ENCODE peak calls at places on chromosomes 7 and 10, in nine cellular contexts. R, P, E, Q, U, D, A, M and C are unnamed samples.

GRCh38 chr7:84123903-84124573 is 70.6 kb downstream of the SEMA3A start:
- DNase-seq in R (no peak), P (no peak), E (no peak), Q (no peak), U (no peak), D (no peak), A (no peak), M (peak), C (no peak)

GRCh38 chr10:114874827-114875541 is 53.4 kb downstream of the FHIP2A start:
- DNase-seq in R (peak), P (no peak), E (no peak), Q (no peak), U (no peak), D (no peak), A (peak), M (peak), C (peak)

GRCh38 chr7:98351136-98351535 is 49.8 kb downstream of the BAIAP2L1 start:
- DNase-seq in R (no peak), P (no peak), E (no peak), Q (no peak), U (no peak), D (no peak), A (no peak), M (no peak), C (no peak)

GRCh38 chr7:43439631-43440401 is 143.1 kb upstream of the STK17A start:
- DNase-seq in R (no peak), P (peak), E (peak), Q (no peak), U (peak), D (no peak), A (peak), M (peak), C (peak)

GRCh38 chr7:1745576-1746490 is 75.8 kb downstream of the ELFN1 start:
- DNase-seq in R (no peak), P (no peak), E (no peak), Q (no peak), U (no peak), D (no peak), A (no peak), M (no peak), C (no peak)

GRCh38 chr7:151310578-151310977 is 31.0 kb upstream of the NUB1 start:
- DNase-seq in R (no peak), P (no peak), E (peak), Q (no peak), U (no peak), D (no peak), A (peak), M (peak), C (peak)

GRCh38 chr7:37491919-37492694 is 43.4 kb upstream of the ELMO1 start:
- DNase-seq in R (no peak), P (no peak), E (no peak), Q (no peak), U (no peak), D (no peak), A (no peak), M (no peak), C (no peak)

GRCh38 chr7:43700059-43700501 is 29.2 kb downstream of the COA1 start:
- DNase-seq in R (no peak), P (peak), E (peak), Q (no peak), U (no peak), D (no peak), A (peak), M (peak), C (peak)

GRCh38 chr10:18043148-18043547 is 91.4 kb downstream of the SLC39A12 start:
- DNase-seq in R (no peak), P (no peak), E (no peak), Q (no peak), U (no peak), D (no peak), A (peak), M (peak), C (peak)

GRCh38 chr7:81385370-81385769 is 384.5 kb downstream of the HGF start:
- DNase-seq in R (no peak), P (no peak), E (no peak), Q (no peak), U (no peak), D (no peak), A (no peak), M (no peak), C (no peak)

GRCh38 chr7:94060772-94061171 is 56.6 kb upstream of the BET1 start:
- DNase-seq in R (no peak), P (no peak), E (no peak), Q (no peak), U (no peak), D (no peak), A (peak), M (no peak), C (peak)

GRCh38 chr7:122133477-122133876 is 10.6 kb downstream of the AASS start:
- DNase-seq in R (no peak), P (no peak), E (no peak), Q (no peak), U (no peak), D (no peak), A (no peak), M (no peak), C (no peak)

GRCh38 chr10:88106348-88106747 is 242.9 kb downstream of the PTEN start:
- DNase-seq in R (no peak), P (no peak), E (peak), Q (no peak), U (no peak), D (no peak), A (no peak), M (no peak), C (no peak)

GRCh38 chr10:62554632-62555199 is 180.5 kb downstream of the ZNF365 start:
- DNase-seq in R (no peak), P (peak), E (peak), Q (no peak), U (no peak), D (no peak), A (peak), M (peak), C (peak)

GRCh38 chr10:132861884-132862461 is 76.0 kb upstream of the NKX6-2 start:
- DNase-seq in R (peak), P (no peak), E (no peak), Q (no peak), U (peak), D (no peak), A (no peak), M (no peak), C (no peak)

GRCh38 chr10:122029503-122030199 is 40.7 kb downstream of the TACC2 start:
- DNase-seq in R (no peak), P (no peak), E (no peak), Q (peak), U (no peak), D (no peak), A (no peak), M (no peak), C (no peak)

GRCh38 chr7:90409667-90410066 is 6.4 kb downstream of the CLDN12 start:
- DNase-seq in R (no peak), P (no peak), E (no peak), Q (no peak), U (peak), D (no peak), A (no peak), M (no peak), C (no peak)

GRCh38 chr7:122438001-122438400 is 133.5 kb upstream of the FEZF1 start:
- DNase-seq in R (no peak), P (no peak), E (no peak), Q (no peak), U (no peak), D (no peak), A (no peak), M (no peak), C (no peak)

GRCh38 chr7:380226-380550 is 90.2 kb downstream of the FOXL3 start:
- DNase-seq in R (no peak), P (no peak), E (no peak), Q (no peak), U (no peak), D (no peak), A (no peak), M (no peak), C (no peak)

DNA sequence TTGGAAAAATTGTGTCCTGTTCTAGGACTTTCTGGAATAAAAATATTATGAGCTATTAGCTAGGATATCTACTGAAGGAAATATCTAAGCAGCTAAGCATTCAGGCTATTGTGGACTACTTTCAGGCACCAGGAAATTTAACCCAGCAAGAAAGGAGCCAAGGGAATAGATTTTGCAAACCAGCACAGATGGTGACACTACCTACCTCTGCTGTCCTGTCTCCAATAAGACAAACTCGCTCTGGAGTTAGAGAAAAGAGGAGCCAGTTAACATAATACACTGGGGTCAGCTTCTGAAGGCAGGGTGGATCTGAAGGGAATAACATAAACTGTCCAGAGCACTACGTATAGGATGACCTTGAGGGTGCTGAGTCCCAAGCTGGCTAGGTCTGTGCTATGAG is 223.7 kb upstream of the PRSS58 start:
- DNase-seq in R (no peak), P (no peak), E (no peak), Q (no peak), U (no peak), D (no peak), A (no peak), M (peak), C (peak)
- TF ChIP-seq CTCF in R (no peak), P (no peak), E (peak), Q (no peak), U (no peak), D (no peak), A (no peak), M (peak), C (peak)

DNA sequence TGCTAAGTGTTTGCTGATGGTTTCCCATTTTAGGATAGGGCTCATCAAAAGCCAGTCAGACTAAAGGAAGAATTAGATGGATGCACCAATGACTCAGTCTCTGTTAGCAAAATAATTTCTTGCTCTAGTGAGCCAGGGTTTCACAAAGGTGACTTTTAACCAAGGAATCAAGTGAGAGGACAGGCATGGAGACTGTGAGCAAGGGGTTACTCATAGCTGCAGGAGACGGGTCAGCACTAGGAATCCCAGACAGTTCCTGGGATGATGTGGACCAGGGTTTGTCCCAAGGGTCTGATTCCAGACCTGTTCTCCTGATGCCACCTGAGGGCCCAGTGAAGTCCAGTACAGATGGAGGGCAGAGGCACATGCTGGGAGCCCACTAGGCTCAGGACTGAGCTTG is 138.1 kb downstream of the NOC3L start:
- DNase-seq in R (no peak), P (no peak), E (no peak), Q (no peak), U (no peak), D (no peak), A (no peak), M (no peak), C (no peak)
- H3K4me3 ChIP-seq in R (no peak), P (no peak), E (no peak), Q (no peak), U (no peak), D (no peak), A (no peak), M (no peak), C (no peak)

DNA sequence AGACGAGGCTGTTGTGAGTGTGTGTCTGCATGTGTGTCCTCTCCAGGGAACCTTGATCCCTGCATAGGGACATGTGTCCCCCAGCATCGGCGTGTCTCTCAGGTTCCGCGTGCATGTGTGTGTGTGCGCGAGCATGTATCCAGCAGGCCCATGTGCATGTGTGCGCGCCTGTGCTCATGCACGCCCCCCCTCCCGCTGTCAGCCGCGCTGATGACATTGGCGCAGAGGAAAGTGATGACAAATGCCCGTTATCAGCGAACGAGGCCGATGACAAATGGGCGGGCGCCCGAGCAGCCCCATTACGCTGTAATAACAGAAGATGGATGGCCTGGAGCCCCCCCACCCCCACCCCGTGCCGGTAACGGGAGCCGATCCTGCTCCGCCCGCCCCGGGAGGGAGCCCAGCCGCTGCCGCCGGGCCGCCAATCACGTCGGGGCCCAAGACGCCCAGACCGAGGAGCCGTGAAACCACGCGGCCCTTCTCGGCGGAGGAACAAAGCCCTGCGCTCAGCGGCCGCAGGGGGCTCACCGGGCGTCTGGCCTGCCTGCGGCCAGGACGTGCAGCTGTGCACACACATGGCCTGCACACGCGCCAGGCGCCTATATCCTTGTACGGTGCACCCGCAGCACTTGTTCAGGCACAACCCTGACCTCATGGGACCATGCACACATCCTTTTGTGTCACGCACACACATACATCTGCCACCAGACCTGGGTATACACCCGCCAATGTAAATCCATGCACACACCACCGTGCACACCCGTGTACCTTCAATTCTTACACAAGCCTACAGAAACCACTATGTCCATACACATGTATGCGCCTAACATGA is 21.5 kb downstream of the POLL start:
- DNase-seq in R (no peak), P (no peak), E (peak), Q (no peak), U (peak), D (no peak), A (peak), M (peak), C (no peak)
- TF ChIP-seq CTCF in R (no peak), P (no peak), E (no peak), Q (no peak), U (no peak), D (no peak), A (no peak), M (peak), C (peak)

GRCh38 chr10:12846718-12847117 is 154.8 kb downstream of the CCDC3 start:
- DNase-seq in R (no peak), P (no peak), E (no peak), Q (no peak), U (no peak), D (peak), A (peak), M (peak), C (peak)

GRCh38 chr10:12847361-12847975 is 154.0 kb downstream of the CCDC3 start:
- DNase-seq in R (no peak), P (peak), E (peak), Q (no peak), U (peak), D (peak), A (no peak), M (no peak), C (no peak)

GRCh38 chr10:12843296-12843945 is 158.1 kb downstream of the CCDC3 start:
- DNase-seq in R (no peak), P (no peak), E (no peak), Q (no peak), U (no peak), D (peak), A (no peak), M (no peak), C (no peak)

GRCh38 chr10:12842310-12842709 is 159.2 kb downstream of the CCDC3 start:
- DNase-seq in R (no peak), P (no peak), E (no peak), Q (no peak), U (no peak), D (peak), A (no peak), M (no peak), C (no peak)

DNA sequence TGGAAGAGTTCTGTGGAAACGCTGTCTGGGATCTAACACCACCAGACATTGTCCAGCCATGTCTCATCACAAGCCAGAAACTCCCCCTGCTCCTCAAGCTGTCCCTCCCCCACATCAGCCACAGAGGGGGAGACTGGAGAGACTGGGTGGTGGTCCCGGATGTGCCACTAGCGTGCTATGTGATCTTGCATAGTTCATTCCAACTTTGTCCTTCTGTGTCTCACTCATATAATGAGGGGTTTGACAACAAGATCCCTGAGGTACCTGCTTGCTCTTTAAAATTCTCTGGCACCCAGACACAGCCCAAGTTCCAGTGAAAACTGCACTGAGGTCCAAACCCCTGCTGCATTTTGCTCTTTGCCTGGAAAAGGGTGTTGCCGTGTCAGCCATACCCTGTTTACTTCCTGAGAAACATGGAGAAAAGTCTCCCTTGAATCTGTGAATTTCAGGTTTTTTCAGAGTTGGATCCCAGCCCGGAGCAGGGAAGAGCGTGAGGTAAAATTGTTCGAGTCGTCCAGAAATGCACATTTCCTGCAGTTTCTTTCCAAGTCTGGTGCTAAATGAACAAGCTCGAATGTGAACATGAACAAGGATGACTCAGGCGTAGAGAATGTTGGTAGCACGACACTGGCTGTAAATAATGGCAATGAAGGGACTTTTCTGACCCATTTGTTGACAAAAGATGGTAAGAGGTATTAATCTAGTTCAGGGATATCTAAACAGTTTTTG is 156.6 kb downstream of the CCDC3 start:
- DNase-seq in R (no peak), P (peak), E (no peak), Q (peak), U (no peak), D (peak), A (peak), M (peak), C (peak)
- H3K4me3 ChIP-seq in R (no peak), P (peak), E (no peak), Q (no peak), U (no peak), D (no peak), A (peak), M (peak), C (no peak)

GRCh38 chr10:118712930-118713634 is 41.7 kb downstream of the CACUL1 start:
- DNase-seq in R (no peak), P (no peak), E (no peak), Q (no peak), U (peak), D (no peak), A (no peak), M (no peak), C (no peak)
- TF ChIP-seq CTCF in R (peak), P (peak), E (peak), Q (no peak), U (no peak), D (no peak), A (peak), M (peak), C (peak)

GRCh38 chr7:105877736-105878135 is 1.3 kb upstream of the ATXN7L1 start:
- DNase-seq in R (no peak), P (no peak), E (no peak), Q (no peak), U (no peak), D (no peak), A (peak), M (no peak), C (no peak)
- H3K4me3 ChIP-seq in R (peak), P (peak), E (no peak), Q (peak), U (no peak), D (peak), A (peak), M (no peak), C (peak)

DNA sequence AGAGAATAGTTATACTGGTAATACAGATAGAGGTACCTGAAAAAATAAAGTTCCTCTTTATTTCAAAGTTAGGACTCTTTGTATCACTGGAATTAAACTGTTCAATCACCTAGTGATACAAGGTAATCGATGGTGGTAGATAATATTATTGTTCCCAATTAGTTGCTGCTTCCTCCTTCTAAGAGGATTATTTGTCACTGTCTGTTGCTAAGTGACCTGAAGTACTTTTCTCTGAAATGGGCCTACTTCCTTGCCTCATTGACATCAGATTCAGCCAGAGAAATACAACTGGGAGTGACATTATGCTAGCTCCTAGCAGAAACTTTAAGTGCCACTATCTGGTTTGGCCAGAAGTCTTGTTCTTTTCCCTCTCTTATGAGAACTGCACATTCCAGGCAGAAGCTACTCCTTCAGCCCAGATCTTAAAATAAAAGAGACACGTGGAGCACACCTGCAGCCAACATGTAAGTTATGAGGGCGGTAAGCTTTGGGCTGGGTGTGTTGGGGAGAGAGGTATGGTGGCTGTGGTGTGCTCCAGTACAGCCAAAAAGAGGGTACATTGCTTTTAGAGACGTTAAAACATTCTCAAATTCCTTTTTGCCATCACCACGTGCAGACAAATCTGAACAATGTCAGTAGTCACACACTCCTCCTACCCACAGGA is 54.8 kb downstream of the MINDY3 start:
- DNase-seq in R (no peak), P (no peak), E (no peak), Q (no peak), U (no peak), D (no peak), A (no peak), M (no peak), C (no peak)
- TF ChIP-seq CTCF in R (no peak), P (no peak), E (no peak), Q (no peak), U (no peak), D (no peak), A (no peak), M (no peak), C (no peak)

GRCh38 chr7:140289804-140290203 is 108.5 kb downstream of the SLC37A3 start:
- DNase-seq in R (no peak), P (no peak), E (no peak), Q (no peak), U (no peak), D (no peak), A (no peak), M (no peak), C (no peak)

GRCh38 chr7:140287988-140288387 is 110.3 kb downstream of the SLC37A3 start:
- DNase-seq in R (no peak), P (no peak), E (no peak), Q (no peak), U (no peak), D (no peak), A (no peak), M (no peak), C (no peak)

GRCh38 chr7:140294454-140294853 is 103.9 kb downstream of the SLC37A3 start:
- DNase-seq in R (no peak), P (no peak), E (no peak), Q (no peak), U (no peak), D (no peak), A (no peak), M (no peak), C (no peak)

GRCh38 chr7:140295224-140295623 is 103.1 kb downstream of the SLC37A3 start:
- DNase-seq in R (no peak), P (no peak), E (no peak), Q (no peak), U (no peak), D (no peak), A (no peak), M (no peak), C (no peak)

GRCh38 chr7:140292438-140292837 is 105.9 kb downstream of the SLC37A3 start:
- DNase-seq in R (no peak), P (no peak), E (no peak), Q (no peak), U (no peak), D (no peak), A (no peak), M (no peak), C (no peak)
- H3K4me3 ChIP-seq in R (no peak), P (no peak), E (no peak), Q (no peak), U (no peak), D (no peak), A (no peak), M (no peak), C (no peak)